ENCODE peak calls at places on chromosome 11, in nine cellular contexts. G is PC-3, A is neural progenitor cell, R is adrenal gland, X is heart left ventricle, Z is upper lobe of right lung, O is H9, F is uterus, V is prostate gland. E is an unnamed sample. For H3K27me3, the result is how much of the 10 kb centered on the place peaks cover.

GRCh38 chr11:73198677-73199076 is 19.4 kb upstream of the P2RY2 start:
- DNase-seq in Z (no peak), F (no peak), R (no peak), A (peak), O (peak), G (no peak), X (no peak), V (no peak), E (no peak)

GRCh38 chr11:65928667-65929066 is 9.4 kb downstream of the DRAP1 start:
- DNase-seq in R (no peak), G (no peak), A (no peak), F (no peak), Z (no peak), V (no peak), O (no peak), X (no peak), E (no peak)

GRCh38 chr11:84290647-84291046 is 1004.5 kb upstream of the CCDC90B start:
- DNase-seq in A (no peak), F (no peak), O (no peak), V (no peak), X (no peak), R (no peak), G (no peak), Z (no peak), E (no peak)

GRCh38 chr11:83374311-83374710 is 88.1 kb upstream of the CCDC90B start:
- DNase-seq in Z (no peak), X (no peak), A (no peak), R (no peak), V (no peak), G (no peak), F (no peak), O (no peak), E (no peak)

GRCh38 chr11:88179141-88179540 is 3.9 kb upstream of the RAB38 start:
- DNase-seq in Z (no peak), V (no peak), F (no peak), G (peak), R (no peak), O (no peak), A (no peak), X (no peak), E (no peak)

GRCh38 chr11:124891390-124891861 is 6.2 kb downstream of the ROBO4 start:
- DNase-seq in O (peak), X (peak), A (no peak), F (no peak), Z (no peak), V (no peak), R (no peak), G (no peak), E (no peak)

GRCh38 chr11:134387501-134387900 is 24.5 kb downstream of the B3GAT1 start:
- DNase-seq in X (no peak), Z (no peak), A (no peak), R (no peak), V (no peak), G (no peak), F (no peak), O (no peak), E (no peak)

GRCh38 chr11:94926698-94927237 is 46.6 kb downstream of the CWC15 start:
- DNase-seq in O (peak), X (peak), V (peak), A (no peak), F (peak), G (peak), Z (peak), R (peak), E (peak)

GRCh38 chr11:94794287-94795168 is 26.4 kb downstream of the AMOTL1 start:
- DNase-seq in Z (peak), O (no peak), X (peak), F (peak), A (no peak), R (peak), V (peak), G (peak), E (peak)

GRCh38 chr11:93653566-93653965 is 7.9 kb upstream of the CEP295 start:
- DNase-seq in G (no peak), A (no peak), O (no peak), R (no peak), Z (no peak), V (no peak), F (no peak), X (no peak), E (no peak)

GRCh38 chr11:59145534-59145933 is 2.9 kb downstream of the FAM111A start:
- DNase-seq in F (no peak), R (no peak), G (peak), A (no peak), Z (no peak), X (no peak), O (no peak), V (no peak), E (no peak)

GRCh38 chr11:88293931-88294330 is 43.6 kb downstream of the CTSC start:
- DNase-seq in V (no peak), X (peak), O (no peak), Z (no peak), R (peak), G (no peak), F (no peak), A (no peak), E (no peak)

GRCh38 chr11:57546869-57547518 is 9.6 kb downstream of the SMTNL1 start:
- DNase-seq in A (peak), F (no peak), V (no peak), G (peak), X (no peak), R (peak), O (peak), Z (peak), E (no peak)

GRCh38 chr11:93858376-93858775 is 8.0 kb upstream of the VSTM5 start:
- DNase-seq in O (no peak), F (no peak), V (no peak), X (no peak), G (no peak), A (no peak), Z (no peak), R (no peak), E (no peak)

GRCh38 chr11:118657238-118657637 is 22.2 kb downstream of the TREH start:
- DNase-seq in X (no peak), Z (no peak), V (no peak), G (no peak), R (no peak), A (no peak), F (no peak), O (no peak), E (no peak)

GRCh38 chr11:124724854-124725718 is 14.7 kb upstream of the NRGN start:
- DNase-seq in O (peak), G (no peak), X (peak), A (no peak), Z (peak), R (no peak), F (no peak), V (no peak), E (peak)

GRCh38 chr11:129115652-129116585 is 76.2 kb downstream of the ARHGAP32 start:
- DNase-seq in G (peak), V (no peak), A (no peak), F (no peak), Z (no peak), R (no peak), O (no peak), X (no peak), E (no peak)

GRCh38 chr11:111119751-111120150 is 125.8 kb upstream of the POU2AF2 start:
- DNase-seq in F (no peak), G (no peak), O (no peak), V (no peak), Z (no peak), R (no peak), X (no peak), A (no peak), E (no peak)
- H3K27me3 ChIP-seq in F (under half), G (under half), O (under half), V (under half), Z (under half), R (under half), X (under half), A (under half), E (under half)

GRCh38 chr11:69721061-69721460 is 17.2 kb upstream of the FGF19 start:
- DNase-seq in F (no peak), Z (no peak), R (no peak), X (no peak), V (no peak), O (no peak), G (no peak), A (no peak), E (no peak)

GRCh38 chr11:69726019-69726418 is 22.2 kb upstream of the FGF19 start:
- DNase-seq in G (no peak), A (no peak), X (no peak), O (no peak), V (no peak), Z (no peak), F (no peak), R (no peak), E (no peak)

GRCh38 chr11:69718147-69718546 is 14.3 kb upstream of the FGF19 start:
- DNase-seq in Z (no peak), V (no peak), O (peak), X (peak), F (no peak), A (peak), R (no peak), G (peak), E (no peak)

GRCh38 chr11:69718912-69719311 is 15.1 kb upstream of the FGF19 start:
- DNase-seq in F (no peak), G (no peak), R (no peak), X (no peak), A (no peak), V (no peak), O (no peak), Z (no peak), E (no peak)

GRCh38 chr11:69721745-69722144 is 17.9 kb upstream of the FGF19 start:
- DNase-seq in R (no peak), O (no peak), G (peak), A (peak), F (no peak), X (no peak), Z (no peak), V (no peak), E (no peak)
- TF ChIP-seq CTCF in R (no peak), O (peak), G (peak), A (peak), F (no peak), X (no peak), Z (no peak), V (no peak), E (no peak)

GRCh38 chr11:14577290-14577689 is 57.1 kb upstream of the PSMA1 start:
- DNase-seq in Z (no peak), O (no peak), V (no peak), A (no peak), X (no peak), G (no peak), R (no peak), F (no peak), E (no peak)

GRCh38 chr11:14583252-14584105 is 60.1 kb upstream of the PDE3B start:
- DNase-seq in F (no peak), O (no peak), G (no peak), Z (no peak), R (no peak), X (peak), A (peak), V (no peak), E (no peak)

GRCh38 chr11:14578551-14578956 is 58.4 kb upstream of the PSMA1 start:
- DNase-seq in F (no peak), V (peak), G (peak), O (no peak), X (no peak), A (no peak), Z (no peak), R (no peak), E (no peak)

GRCh38 chr11:14582835-14583234 is 60.8 kb upstream of the PDE3B start:
- DNase-seq in Z (no peak), O (no peak), R (no peak), A (no peak), F (no peak), V (no peak), X (no peak), G (no peak), E (no peak)

GRCh38 chr11:14577835-14578529 is 57.8 kb upstream of the PSMA1 start:
- DNase-seq in A (no peak), G (no peak), F (no peak), R (no peak), Z (no peak), V (no peak), O (no peak), X (no peak), E (no peak)
- H3K27ac ChIP-seq in A (no peak), G (no peak), F (no peak), R (no peak), Z (no peak), V (no peak), O (no peak), X (no peak), E (peak)

DNA sequence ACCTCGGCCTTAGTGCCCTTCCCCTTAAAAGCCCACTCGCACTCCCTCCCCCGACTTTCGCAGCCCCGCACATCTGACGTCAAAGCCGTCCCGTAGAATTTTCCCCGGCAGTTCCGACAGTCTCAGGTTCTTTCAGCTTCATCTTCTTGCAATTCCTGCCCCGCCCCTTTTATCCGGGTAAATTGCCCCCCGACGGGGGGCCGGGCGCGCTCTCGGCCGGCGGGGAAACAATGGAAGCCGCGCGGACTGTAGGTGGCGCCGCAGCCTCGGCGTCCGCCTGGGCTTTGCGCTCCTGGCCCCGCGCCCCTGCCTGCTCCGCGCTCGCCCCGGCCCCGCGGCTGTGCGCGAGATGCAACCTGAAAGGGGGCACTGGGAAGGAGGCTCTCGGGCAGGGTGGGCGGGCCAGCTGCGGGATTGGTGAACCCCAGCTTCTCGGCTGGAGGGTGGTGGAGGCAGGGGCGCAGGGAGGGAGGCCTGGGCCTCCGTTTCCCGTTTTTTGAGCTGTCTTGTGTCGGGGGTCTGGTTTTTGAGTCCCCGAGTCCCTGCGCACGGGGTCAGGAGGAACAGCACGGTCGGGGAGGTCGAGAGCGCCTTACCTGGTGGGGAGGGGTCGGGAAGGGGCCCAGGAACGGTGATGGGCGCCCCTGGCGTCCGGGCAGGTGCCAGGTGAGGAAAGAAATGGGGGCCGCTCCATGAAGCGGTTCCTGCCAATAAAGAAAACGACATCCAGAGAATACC is 855 bp upstream of the FGF19 start:
- DNase-seq in R (no peak), Z (no peak), G (peak), F (no peak), V (no peak), O (peak), X (no peak), A (peak), E (no peak)
- H3K27me3 ChIP-seq in R (half or more), Z (half or more), G (under half), F (under half), V (under half), O (under half), X (half or more), A (half or more), E (half or more)

GRCh38 chr11:115238802-115239201 is 265.4 kb downstream of the CADM1 start:
- DNase-seq in G (no peak), A (no peak), F (no peak), X (no peak), Z (no peak), V (no peak), R (peak), O (no peak), E (no peak)
- TF ChIP-seq CTCF in G (no peak), A (peak), F (no peak), X (no peak), Z (no peak), V (no peak), R (no peak), O (peak), E (no peak)

GRCh38 chr11:30501744-30502143 is 84.4 kb downstream of the MPPED2 start:
- DNase-seq in V (no peak), G (no peak), F (no peak), A (no peak), R (no peak), Z (no peak), X (peak), O (no peak), E (no peak)

GRCh38 chr11:30503156-30503555 is 83.0 kb downstream of the MPPED2 start:
- DNase-seq in O (no peak), X (no peak), V (no peak), R (no peak), F (no peak), G (no peak), A (no peak), Z (no peak), E (no peak)

GRCh38 chr11:30499940-30500339 is 86.2 kb downstream of the MPPED2 start:
- DNase-seq in F (no peak), Z (no peak), G (no peak), A (no peak), X (no peak), V (no peak), O (no peak), R (no peak), E (no peak)

GRCh38 chr11:30497600-30497999 is 88.6 kb downstream of the MPPED2 start:
- DNase-seq in X (no peak), F (no peak), V (no peak), G (no peak), R (no peak), Z (no peak), O (no peak), A (no peak), E (no peak)
- H3K27ac ChIP-seq in X (no peak), F (no peak), V (no peak), G (no peak), R (no peak), Z (no peak), O (no peak), A (no peak), E (no peak)

GRCh38 chr11:104546486-104546885 is 351.8 kb downstream of the CASP12 start:
- DNase-seq in F (no peak), R (no peak), O (no peak), V (no peak), A (no peak), Z (no peak), G (no peak), X (no peak), E (no peak)
- H3K27me3 ChIP-seq in F (under half), R (under half), O (under half), V (under half), A (under half), Z (under half), G (under half), X (under half), E (under half)

GRCh38 chr11:64518928-64519327 is 72.1 kb upstream of the SLC22A12 start:
- DNase-seq in F (no peak), A (no peak), X (no peak), V (no peak), O (no peak), G (no peak), Z (no peak), R (no peak), E (no peak)

GRCh38 chr11:64514596-64514995 is 76.4 kb upstream of the SLC22A12 start:
- DNase-seq in R (no peak), G (no peak), F (no peak), Z (no peak), A (no peak), O (no peak), X (no peak), V (no peak), E (no peak)

GRCh38 chr11:64520013-64520412 is 71.0 kb upstream of the SLC22A12 start:
- DNase-seq in V (no peak), Z (peak), F (no peak), X (no peak), O (no peak), A (no peak), G (no peak), R (no peak), E (no peak)

GRCh38 chr11:64519541-64519940 is 71.5 kb upstream of the SLC22A12 start:
- DNase-seq in X (no peak), A (no peak), Z (peak), V (peak), R (no peak), O (no peak), G (no peak), F (no peak), E (no peak)

GRCh38 chr11:64516226-64516625 is 74.8 kb upstream of the SLC22A12 start:
- DNase-seq in G (no peak), R (no peak), V (no peak), X (no peak), A (no peak), Z (no peak), F (no peak), O (peak), E (no peak)
- TF ChIP-seq CTCF in G (peak), R (no peak), V (no peak), X (no peak), A (peak), Z (peak), F (no peak), O (peak), E (no peak)

GRCh38 chr11:114295676-114296081 is 520 bp upstream of the NNMT start:
- DNase-seq in V (no peak), O (no peak), A (no peak), G (no peak), F (no peak), X (no peak), R (no peak), Z (no peak), E (no peak)
- H3K27ac ChIP-seq in V (peak), O (no peak), A (no peak), G (peak), F (peak), X (peak), R (peak), Z (peak), E (peak)

DNA sequence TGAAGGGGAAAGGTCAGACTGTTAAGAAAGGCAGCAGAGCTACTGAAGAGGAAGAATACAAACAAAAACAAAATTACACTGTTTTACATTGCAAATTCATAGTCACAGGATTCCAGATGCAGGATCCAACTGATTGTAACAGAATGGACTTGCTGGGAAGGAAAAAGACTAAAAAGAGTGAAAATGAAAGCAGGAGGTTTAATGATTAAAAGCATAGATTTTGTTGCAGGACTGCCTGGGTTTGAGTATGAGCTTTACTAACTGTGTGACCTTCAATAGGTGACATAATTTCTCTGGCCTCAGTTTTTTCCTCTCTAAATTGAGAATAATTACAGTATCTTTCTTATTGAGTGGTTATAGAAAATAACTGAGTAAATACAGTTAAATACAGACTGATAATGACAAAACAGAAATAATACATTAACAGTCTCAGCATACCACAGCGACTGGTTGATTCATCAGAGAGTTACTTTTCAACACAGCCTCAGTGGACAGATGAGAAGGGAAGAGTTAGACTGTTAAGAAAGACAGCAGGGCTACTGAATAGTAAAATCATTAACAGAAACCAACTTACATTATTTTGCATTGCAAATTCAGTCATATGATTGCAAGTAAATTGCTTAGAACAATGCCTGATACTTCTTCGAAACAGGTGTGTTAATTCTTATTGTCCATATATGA is 704.2 kb upstream of the TENM4 start:
- DNase-seq in F (no peak), V (no peak), O (no peak), A (peak), R (no peak), G (no peak), Z (no peak), X (no peak), E (no peak)
- H3K27me3 ChIP-seq in F (under half), V (under half), O (under half), A (under half), R (under half), G (under half), Z (under half), X (under half), E (under half)

E was measured in lower lobe of right lung.